ENCODE peak calls at places on chromosomes 3 and 15, in nine cellular contexts. One of them, this sample, is unnamed.

GRCh38 chr15:82043726-82044372 is 2.0 kb downstream of the MEX3B start:
- DNase-seq in AG04450: no peak
- DNase-seq in dorsolateral prefrontal cortex: peak; percentile 17
- DNase-seq in stomach: no peak
- DNase-seq in right atrium auricular region: no peak
- DNase-seq in HL-60: no peak
- DNase-seq in transverse colon: peak; percentile 10
- DNase-seq in upper lobe of left lung: no peak
- DNase-seq in neural progenitor cell: peak; percentile 54
- DNase-seq in this sample: no peak

GRCh38 chr3:37082317-37082716 is 89.0 kb downstream of the MLH1 start:
- DNase-seq in AG04450: no peak
- DNase-seq in dorsolateral prefrontal cortex: no peak
- DNase-seq in stomach: no peak
- DNase-seq in right atrium auricular region: no peak
- DNase-seq in HL-60: no peak
- DNase-seq in transverse colon: no peak
- DNase-seq in upper lobe of left lung: no peak
- DNase-seq in neural progenitor cell: no peak
- DNase-seq in this sample: no peak

GRCh38 chr3:33250712-33251111 is 26.5 kb upstream of the FBXL2 start:
- DNase-seq in AG04450: no peak
- DNase-seq in dorsolateral prefrontal cortex: no peak
- DNase-seq in stomach: no peak
- DNase-seq in right atrium auricular region: no peak
- DNase-seq in HL-60: no peak
- DNase-seq in transverse colon: no peak
- DNase-seq in upper lobe of left lung: no peak
- DNase-seq in neural progenitor cell: no peak
- DNase-seq in this sample: no peak

GRCh38 chr3:36944012-36944640 is 728 bp downstream of the TRANK1 start:
- DNase-seq in AG04450: no peak
- DNase-seq in dorsolateral prefrontal cortex: peak; percentile 69
- DNase-seq in stomach: peak; percentile 57
- DNase-seq in right atrium auricular region: peak; percentile 61
- DNase-seq in HL-60: peak; percentile 45
- DNase-seq in transverse colon: peak; percentile 57
- DNase-seq in upper lobe of left lung: peak; percentile 57
- DNase-seq in neural progenitor cell: peak; percentile 76
- DNase-seq in this sample: peak; percentile 31

GRCh38 chr15:71542836-71543235 is 267.5 kb upstream of the NR2E3 start:
- DNase-seq in AG04450: no peak
- DNase-seq in dorsolateral prefrontal cortex: no peak
- DNase-seq in stomach: no peak
- DNase-seq in right atrium auricular region: no peak
- DNase-seq in HL-60: no peak
- DNase-seq in transverse colon: no peak
- DNase-seq in upper lobe of left lung: no peak
- DNase-seq in neural progenitor cell: no peak
- DNase-seq in this sample: no peak

GRCh38 chr3:186651678-186652215 is 11.5 kb downstream of the FETUB start:
- DNase-seq in AG04450: no peak
- DNase-seq in dorsolateral prefrontal cortex: no peak
- DNase-seq in stomach: no peak
- DNase-seq in right atrium auricular region: no peak
- DNase-seq in HL-60: no peak
- DNase-seq in transverse colon: no peak
- DNase-seq in upper lobe of left lung: peak; percentile 72
- DNase-seq in neural progenitor cell: no peak
- DNase-seq in this sample: no peak

GRCh38 chr3:8755564-8756237 is 13.7 kb downstream of the OXTR start:
- DNase-seq in AG04450: no peak
- DNase-seq in dorsolateral prefrontal cortex: no peak
- DNase-seq in stomach: no peak
- DNase-seq in right atrium auricular region: no peak
- DNase-seq in HL-60: no peak
- DNase-seq in transverse colon: no peak
- DNase-seq in upper lobe of left lung: peak; percentile 2
- DNase-seq in neural progenitor cell: no peak
- DNase-seq in this sample: no peak

GRCh38 chr3:129104498-129105079 is 17.0 kb downstream of the RAB43 start:
- DNase-seq in AG04450: no peak
- DNase-seq in dorsolateral prefrontal cortex: no peak
- DNase-seq in stomach: no peak
- DNase-seq in right atrium auricular region: no peak
- DNase-seq in HL-60: no peak
- DNase-seq in transverse colon: no peak
- DNase-seq in upper lobe of left lung: no peak
- DNase-seq in neural progenitor cell: no peak
- DNase-seq in this sample: no peak

GRCh38 chr15:97652700-97653167 is 307.8 kb upstream of the ARRDC4 start:
- DNase-seq in AG04450: no peak
- DNase-seq in dorsolateral prefrontal cortex: no peak
- DNase-seq in stomach: no peak
- DNase-seq in right atrium auricular region: no peak
- DNase-seq in HL-60: peak; percentile 9
- DNase-seq in transverse colon: peak; percentile 18
- DNase-seq in upper lobe of left lung: no peak
- DNase-seq in neural progenitor cell: peak; percentile 80
- DNase-seq in this sample: no peak

GRCh38 chr15:75661041-75661778 is 13.5 kb downstream of the SNX33 start:
- DNase-seq in AG04450: peak; percentile 81
- DNase-seq in dorsolateral prefrontal cortex: no peak
- DNase-seq in stomach: peak; percentile 87
- DNase-seq in right atrium auricular region: peak; percentile 92
- DNase-seq in HL-60: no peak
- DNase-seq in transverse colon: peak; percentile 83
- DNase-seq in upper lobe of left lung: peak; percentile 92
- DNase-seq in neural progenitor cell: peak; percentile 42
- DNase-seq in this sample: no peak

GRCh38 chr3:41447701-41448100 is 248.4 kb downstream of the CTNNB1 start:
- DNase-seq in AG04450: no peak
- DNase-seq in dorsolateral prefrontal cortex: no peak
- DNase-seq in stomach: no peak
- DNase-seq in right atrium auricular region: no peak
- DNase-seq in HL-60: no peak
- DNase-seq in transverse colon: no peak
- DNase-seq in upper lobe of left lung: no peak
- DNase-seq in neural progenitor cell: no peak
- DNase-seq in this sample: no peak

GRCh38 chr15:68626739-68627138 is 47.9 kb downstream of the CORO2B start:
- DNase-seq in AG04450: no peak
- DNase-seq in dorsolateral prefrontal cortex: no peak
- DNase-seq in stomach: no peak
- DNase-seq in right atrium auricular region: no peak
- DNase-seq in HL-60: no peak
- DNase-seq in transverse colon: no peak
- DNase-seq in upper lobe of left lung: no peak
- DNase-seq in neural progenitor cell: no peak
- DNase-seq in this sample: no peak

GRCh38 chr15:85477061-85477460 is 96.7 kb downstream of the AKAP13 start:
- DNase-seq in AG04450: no peak
- DNase-seq in dorsolateral prefrontal cortex: no peak
- DNase-seq in stomach: no peak
- DNase-seq in right atrium auricular region: no peak
- DNase-seq in HL-60: no peak
- DNase-seq in transverse colon: no peak
- DNase-seq in upper lobe of left lung: no peak
- DNase-seq in neural progenitor cell: no peak
- DNase-seq in this sample: no peak

GRCh38 chr3:70631716-70632307 is 319.4 kb upstream of the MDFIC2 start:
- DNase-seq in AG04450: no peak
- DNase-seq in dorsolateral prefrontal cortex: no peak
- DNase-seq in stomach: no peak
- DNase-seq in right atrium auricular region: no peak
- DNase-seq in HL-60: no peak
- DNase-seq in transverse colon: no peak
- DNase-seq in upper lobe of left lung: no peak
- DNase-seq in neural progenitor cell: peak; percentile 33
- DNase-seq in this sample: no peak

GRCh38 chr3:70737656-70738309 is 425.3 kb upstream of the MDFIC2 start:
- DNase-seq in AG04450: no peak
- DNase-seq in dorsolateral prefrontal cortex: no peak
- DNase-seq in stomach: no peak
- DNase-seq in right atrium auricular region: no peak
- DNase-seq in HL-60: no peak
- DNase-seq in transverse colon: no peak
- DNase-seq in upper lobe of left lung: no peak
- DNase-seq in neural progenitor cell: no peak
- DNase-seq in this sample: no peak

GRCh38 chr15:89912674-89913396 is at the start of gene ARPIN:
- DNase-seq in AG04450: no peak
- DNase-seq in dorsolateral prefrontal cortex: peak; percentile 67
- DNase-seq in stomach: peak; percentile 65
- DNase-seq in right atrium auricular region: no peak
- DNase-seq in HL-60: no peak
- DNase-seq in transverse colon: peak; percentile 62
- DNase-seq in upper lobe of left lung: peak; percentile 54
- DNase-seq in neural progenitor cell: peak; percentile 83
- DNase-seq in this sample: peak; percentile 55

GRCh38 chr15:83626171-83626802 is 27.6 kb upstream of the ADAMTSL3 start:
- DNase-seq in AG04450: no peak
- DNase-seq in dorsolateral prefrontal cortex: no peak
- DNase-seq in stomach: no peak
- DNase-seq in right atrium auricular region: no peak
- DNase-seq in HL-60: no peak
- DNase-seq in transverse colon: no peak
- DNase-seq in upper lobe of left lung: no peak
- DNase-seq in neural progenitor cell: no peak
- DNase-seq in this sample: no peak

GRCh38 chr3:194305356-194306108 is 45.6 kb downstream of the CPN2 start:
- DNase-seq in AG04450: no peak
- DNase-seq in dorsolateral prefrontal cortex: no peak
- DNase-seq in stomach: no peak
- DNase-seq in right atrium auricular region: no peak
- DNase-seq in HL-60: no peak
- DNase-seq in transverse colon: no peak
- DNase-seq in upper lobe of left lung: no peak
- DNase-seq in neural progenitor cell: no peak
- DNase-seq in this sample: no peak

GRCh38 chr3:8663177-8664061 is 18.8 kb upstream of the SSUH2 start:
- DNase-seq in AG04450: peak; percentile 23
- DNase-seq in dorsolateral prefrontal cortex: peak; percentile 9
- DNase-seq in stomach: peak; percentile 85
- DNase-seq in right atrium auricular region: no peak
- DNase-seq in HL-60: peak; percentile 57
- DNase-seq in transverse colon: peak; percentile 63
- DNase-seq in upper lobe of left lung: peak; percentile 70
- DNase-seq in neural progenitor cell: peak; percentile 90
- DNase-seq in this sample: no peak

GRCh38 chr3:172398484-172398883 is 49.8 kb downstream of the GHSR start:
- DNase-seq in AG04450: no peak
- DNase-seq in dorsolateral prefrontal cortex: no peak
- DNase-seq in stomach: no peak
- DNase-seq in right atrium auricular region: no peak
- DNase-seq in HL-60: no peak
- DNase-seq in transverse colon: no peak
- DNase-seq in upper lobe of left lung: no peak
- DNase-seq in neural progenitor cell: no peak
- DNase-seq in this sample: no peak

GRCh38 chr3:16743276-16743675 is 138.1 kb upstream of the DAZL start:
- DNase-seq in AG04450: no peak
- DNase-seq in dorsolateral prefrontal cortex: no peak
- DNase-seq in stomach: no peak
- DNase-seq in right atrium auricular region: no peak
- DNase-seq in HL-60: no peak
- DNase-seq in transverse colon: no peak
- DNase-seq in upper lobe of left lung: no peak
- DNase-seq in neural progenitor cell: no peak
- DNase-seq in this sample: no peak
- H3K27ac ChIP-seq in AG04450: no peak overlapping the region
- H3K27ac ChIP-seq in dorsolateral prefrontal cortex: no peak overlapping the region
- H3K27ac ChIP-seq in stomach: no peak overlapping the region
- H3K27ac ChIP-seq in right atrium auricular region: no peak overlapping the region
- H3K27ac ChIP-seq in HL-60: no peak overlapping the region
- H3K27ac ChIP-seq in transverse colon: no peak overlapping the region
- H3K27ac ChIP-seq in upper lobe of left lung: no peak overlapping the region
- H3K27ac ChIP-seq in neural progenitor cell: no peak overlapping the region
- H3K27ac ChIP-seq in this sample: no peak overlapping the region

GRCh38 chr3:69009559-69010410 is 3.7 kb downstream of the EOGT start:
- DNase-seq in AG04450: peak; percentile 86
- DNase-seq in dorsolateral prefrontal cortex: no peak
- DNase-seq in stomach: no peak
- DNase-seq in right atrium auricular region: no peak
- DNase-seq in HL-60: no peak
- DNase-seq in transverse colon: no peak
- DNase-seq in upper lobe of left lung: no peak
- DNase-seq in neural progenitor cell: peak; percentile 51
- DNase-seq in this sample: no peak
- H3K27ac ChIP-seq in AG04450: peak overlapping the region; percentile 60
- H3K27ac ChIP-seq in dorsolateral prefrontal cortex: no peak overlapping the region
- H3K27ac ChIP-seq in stomach: peak overlapping the region; percentile 99
- H3K27ac ChIP-seq in right atrium auricular region: peak overlapping the region; percentile 18
- H3K27ac ChIP-seq in HL-60: no peak overlapping the region
- H3K27ac ChIP-seq in transverse colon: peak overlapping the region; percentile 45
- H3K27ac ChIP-seq in upper lobe of left lung: peak overlapping the region; percentile 45
- H3K27ac ChIP-seq in neural progenitor cell: no peak overlapping the region
- H3K27ac ChIP-seq in this sample: peak overlapping the region; percentile 18

GRCh38 chr3:112089956-112090898 is 4.0 kb downstream of the C3orf52 start:
- DNase-seq in AG04450: no peak
- DNase-seq in dorsolateral prefrontal cortex: no peak
- DNase-seq in stomach: no peak
- DNase-seq in right atrium auricular region: no peak
- DNase-seq in HL-60: no peak
- DNase-seq in transverse colon: no peak
- DNase-seq in upper lobe of left lung: no peak
- DNase-seq in neural progenitor cell: no peak
- DNase-seq in this sample: no peak
- H3K27ac ChIP-seq in AG04450: no peak overlapping the region
- H3K27ac ChIP-seq in dorsolateral prefrontal cortex: no peak overlapping the region
- H3K27ac ChIP-seq in stomach: peak overlapping the region; percentile 71
- H3K27ac ChIP-seq in right atrium auricular region: no peak overlapping the region
- H3K27ac ChIP-seq in HL-60: no peak overlapping the region
- H3K27ac ChIP-seq in transverse colon: peak overlapping the region; percentile 73
- H3K27ac ChIP-seq in upper lobe of left lung: no peak overlapping the region
- H3K27ac ChIP-seq in neural progenitor cell: no peak overlapping the region
- H3K27ac ChIP-seq in this sample: no peak overlapping the region

DNA sequence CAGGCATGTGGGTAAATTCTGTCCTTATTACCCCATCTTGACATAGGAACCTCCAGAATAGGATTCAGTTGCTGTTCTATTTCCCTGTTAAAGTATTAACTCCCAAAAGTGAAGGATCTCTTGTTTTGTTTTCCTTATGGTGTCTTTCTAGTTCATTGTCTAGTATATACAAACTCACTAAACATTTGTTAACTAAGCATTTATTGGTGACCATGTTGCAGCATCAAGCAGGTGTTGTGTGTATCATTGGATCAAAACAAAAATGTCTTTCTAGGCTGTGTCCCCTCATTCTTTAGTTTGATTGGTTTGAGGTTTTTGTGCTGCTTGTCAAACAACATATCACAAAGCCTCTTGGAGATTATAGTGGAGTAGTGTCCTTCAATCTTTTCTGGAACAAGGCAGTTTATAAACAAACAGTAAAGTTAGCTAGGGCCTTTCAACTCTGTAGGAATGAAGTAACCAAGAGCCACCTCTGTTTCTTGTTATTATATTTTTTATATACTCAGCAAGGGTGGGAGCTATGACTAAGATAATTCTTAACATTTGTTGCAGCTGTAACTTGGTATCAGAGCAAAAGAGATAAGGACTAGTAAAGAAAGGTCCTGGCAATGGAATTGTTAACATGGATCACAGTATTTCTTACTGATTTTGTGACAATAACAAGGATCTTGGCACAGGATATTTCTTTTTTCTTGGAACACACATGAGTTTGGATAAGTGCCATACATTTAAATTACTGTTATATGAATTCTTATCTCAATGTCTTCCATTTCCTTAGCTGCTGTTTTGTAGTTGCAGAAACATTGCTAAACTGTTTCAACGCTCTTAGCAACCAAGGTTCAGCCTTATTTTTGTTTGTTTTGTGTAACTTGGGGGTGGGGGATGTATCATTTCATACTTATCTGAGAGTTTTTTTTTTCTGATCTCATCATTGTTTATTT is 49.3 kb downstream of the TMOD3 start:
- DNase-seq in AG04450: no peak
- DNase-seq in dorsolateral prefrontal cortex: no peak
- DNase-seq in stomach: no peak
- DNase-seq in right atrium auricular region: no peak
- DNase-seq in HL-60: no peak
- DNase-seq in transverse colon: no peak
- DNase-seq in upper lobe of left lung: no peak
- DNase-seq in neural progenitor cell: no peak
- DNase-seq in this sample: no peak
- H3K27ac ChIP-seq in AG04450: no peak overlapping the region
- H3K27ac ChIP-seq in dorsolateral prefrontal cortex: no peak overlapping the region
- H3K27ac ChIP-seq in stomach: peak overlapping the region; percentile 53
- H3K27ac ChIP-seq in right atrium auricular region: peak overlapping the region; percentile 1
- H3K27ac ChIP-seq in HL-60: peak overlapping the region; percentile 7
- H3K27ac ChIP-seq in transverse colon: peak overlapping the region; percentile 62
- H3K27ac ChIP-seq in upper lobe of left lung: peak overlapping the region; percentile 70
- H3K27ac ChIP-seq in neural progenitor cell: no peak overlapping the region
- H3K27ac ChIP-seq in this sample: no peak overlapping the region